ENCODE peak calls at places on chromosomes 13 and 19, in six cellular contexts. K is skeletal muscle cell; L is mammary epithelial cell; O is CD8-positive, alpha-beta T cell; V is stomach; Z is AG04450. A is an unnamed sample.

GRCh38 chr13:93147293-93147645 is 79.3 kb upstream of the GPC6 start:
- DNase-seq in O (no peak), K (no peak), Z (no peak), L (no peak), V (no peak), A (no peak)

GRCh38 chr13:35714588-35714987 is 238.1 kb upstream of the MAB21L1 start:
- DNase-seq in L (no peak), V (no peak), Z (no peak), K (no peak), O (no peak), A (no peak)

GRCh38 chr13:64130600-64130999 is 2715.0 kb upstream of the PCDH20 start:
- DNase-seq in O (no peak), L (no peak), K (peak), V (no peak), Z (no peak), A (no peak)

GRCh38 chr13:22278336-22278929 is 607.6 kb downstream of the FGF9 start:
- DNase-seq in V (peak), K (no peak), O (peak), Z (peak), L (peak), A (peak)

GRCh38 chr19:5592531-5592930 is 24.8 kb upstream of the TINCR start:
- DNase-seq in O (no peak), V (no peak), Z (no peak), L (no peak), K (no peak), A (no peak)

GRCh38 chr19:5250127-5250659 is 90.4 kb downstream of the PTPRS start:
- DNase-seq in K (no peak), Z (no peak), O (no peak), L (no peak), V (no peak), A (no peak)

GRCh38 chr13:34416833-34417425 is 525.1 kb upstream of the NBEA start:
- DNase-seq in Z (peak), L (no peak), K (peak), O (no peak), V (no peak), A (no peak)

GRCh38 chr19:16970821-16971220 is 55.8 kb downstream of the CPAMD8 start:
- DNase-seq in V (no peak), Z (no peak), O (no peak), L (no peak), K (no peak), A (no peak)

GRCh38 chr19:15815306-15815705 is at the start of gene OR10H1:
- DNase-seq in L (peak), O (no peak), Z (no peak), V (no peak), K (no peak), A (no peak)

GRCh38 chr13:93226623-93227279 is at the start of gene GPC6:
- DNase-seq in V (no peak), O (no peak), K (peak), Z (peak), L (peak), A (no peak)

GRCh38 chr13:66534561-66534960 is 695.6 kb downstream of the PCDH9 start:
- DNase-seq in Z (no peak), K (no peak), V (no peak), O (no peak), L (no peak), A (no peak)

GRCh38 chr13:77810430-77810829 is 108.2 kb downstream of the EDNRB start:
- DNase-seq in O (no peak), K (peak), V (no peak), Z (no peak), L (peak), A (peak)

GRCh38 chr13:37956536-37956935 is 87.0 kb upstream of the TRPC4 start:
- DNase-seq in K (no peak), L (peak), Z (no peak), V (no peak), O (no peak), A (no peak)

DNA sequence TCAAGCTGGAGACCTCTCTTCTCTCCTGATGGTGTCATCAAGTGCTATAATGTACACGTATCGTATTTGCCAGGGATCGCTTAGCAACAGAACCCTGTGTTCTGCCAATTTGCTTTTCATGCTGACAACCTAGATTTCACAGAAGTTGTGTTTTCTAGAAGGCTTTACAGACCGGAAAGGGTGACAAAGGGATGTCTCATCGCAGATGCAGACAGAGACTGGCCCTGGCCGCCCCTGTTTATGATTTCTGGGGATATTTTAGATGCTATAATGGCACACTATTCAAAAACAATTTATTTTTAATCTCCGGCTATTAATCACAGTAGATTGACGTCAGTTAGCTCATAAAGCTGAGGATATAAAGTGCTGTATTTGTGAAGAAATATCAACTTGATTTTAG is 291.4 kb downstream of the IRS2 start:
- DNase-seq in Z (no peak), K (peak), O (no peak), L (no peak), V (no peak), A (no peak)
- H3K4me3 ChIP-seq in Z (no peak), K (no peak), O (no peak), L (no peak), V (no peak), A (no peak)

DNA sequence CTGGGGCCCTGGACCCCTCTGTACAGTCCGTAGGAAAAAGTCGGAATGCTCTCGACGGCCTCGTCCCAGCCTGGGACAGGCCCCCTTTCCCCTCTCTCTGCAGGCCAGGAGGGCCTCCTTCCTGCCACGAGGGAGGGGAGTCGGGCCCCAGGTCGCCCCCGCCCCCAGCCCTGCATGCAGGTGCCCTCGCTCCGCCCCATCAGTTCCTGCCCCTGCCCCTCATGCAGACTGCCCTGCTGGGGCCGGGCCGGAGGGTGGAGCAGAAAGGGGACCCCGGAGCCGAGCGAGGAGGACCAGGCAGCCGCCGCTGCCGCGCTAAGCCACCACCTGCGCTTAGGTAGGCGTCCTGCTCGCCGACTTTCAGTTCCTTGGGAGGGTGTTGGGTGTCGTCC is 7.3 kb downstream of the LYL1 start:
- DNase-seq in O (peak), K (no peak), L (no peak), Z (no peak), V (no peak), A (no peak)
- H3K4me3 ChIP-seq in O (no peak), K (no peak), L (no peak), Z (no peak), V (peak), A (no peak)

DNA sequence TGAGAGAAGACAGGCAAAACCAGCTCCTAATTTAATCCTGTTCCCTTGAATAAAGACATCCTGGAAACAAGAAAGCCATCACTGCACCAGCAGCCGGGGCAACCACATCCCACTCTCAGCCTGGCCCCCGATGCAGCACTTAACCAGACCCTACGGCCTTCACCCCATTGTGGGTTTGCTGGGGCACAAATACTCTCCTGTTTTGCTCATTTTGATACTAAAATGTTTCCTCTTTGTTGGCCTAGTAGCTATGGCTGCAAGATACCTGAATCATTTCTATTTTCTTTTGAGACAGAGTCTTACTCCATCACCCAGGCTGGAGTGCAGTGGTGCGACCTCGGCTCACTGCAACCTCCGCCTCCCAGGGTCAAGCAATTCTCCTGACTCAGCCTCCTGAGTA is 28.4 kb downstream of the ANKRD27 start:
- DNase-seq in L (no peak), V (no peak), K (no peak), O (no peak), Z (no peak), A (no peak)
- H3K4me3 ChIP-seq in L (no peak), V (no peak), K (no peak), O (no peak), Z (no peak), A (no peak)

GRCh38 chr13:27810009-27810408 is 17.7 kb downstream of the GSX1 start:
- DNase-seq in V (no peak), L (no peak), Z (no peak), O (no peak), K (no peak), A (no peak)

GRCh38 chr13:27808866-27809546 is 16.7 kb downstream of the GSX1 start:
- DNase-seq in L (peak), V (no peak), K (no peak), Z (no peak), O (no peak), A (no peak)

GRCh38 chr13:27810461-27810860 is 18.2 kb downstream of the GSX1 start:
- DNase-seq in O (no peak), L (peak), Z (no peak), V (no peak), K (no peak), A (no peak)

DNA sequence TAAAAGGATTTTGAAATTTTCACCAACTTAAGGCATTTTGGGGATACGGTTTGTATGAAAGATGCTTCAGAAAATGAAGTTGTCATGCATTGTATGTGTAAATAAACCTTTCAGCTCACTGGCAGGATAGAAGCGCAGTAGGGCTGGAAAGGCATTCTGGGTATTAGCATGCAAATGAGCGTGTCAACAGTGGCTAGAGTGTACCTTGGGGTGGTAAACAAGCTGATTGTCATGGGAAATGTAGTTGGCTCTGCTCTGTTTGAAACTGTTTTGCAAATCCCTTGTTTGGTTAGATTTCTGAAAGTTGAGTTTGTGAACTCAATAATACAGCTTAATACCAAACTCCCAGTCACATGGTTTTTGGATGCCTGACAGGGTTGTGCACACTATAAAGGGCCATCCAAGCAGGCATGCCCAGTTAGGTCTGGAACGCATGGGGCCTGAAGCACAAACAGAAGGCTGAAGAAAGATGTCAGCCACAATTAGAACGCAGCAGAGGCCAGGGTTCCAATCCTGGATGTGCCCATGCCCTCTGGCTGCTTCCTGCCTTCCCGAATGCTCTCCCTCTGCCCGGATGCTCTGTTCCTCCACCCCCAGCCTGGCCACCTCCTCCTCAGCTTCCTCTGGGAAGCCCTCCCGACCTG is 14.6 kb downstream of the GSX1 start:
- DNase-seq in V (no peak), L (no peak), K (no peak), Z (no peak), O (no peak), A (no peak)
- H3K4me3 ChIP-seq in V (no peak), L (no peak), K (no peak), Z (no peak), O (no peak), A (no peak)

DNA sequence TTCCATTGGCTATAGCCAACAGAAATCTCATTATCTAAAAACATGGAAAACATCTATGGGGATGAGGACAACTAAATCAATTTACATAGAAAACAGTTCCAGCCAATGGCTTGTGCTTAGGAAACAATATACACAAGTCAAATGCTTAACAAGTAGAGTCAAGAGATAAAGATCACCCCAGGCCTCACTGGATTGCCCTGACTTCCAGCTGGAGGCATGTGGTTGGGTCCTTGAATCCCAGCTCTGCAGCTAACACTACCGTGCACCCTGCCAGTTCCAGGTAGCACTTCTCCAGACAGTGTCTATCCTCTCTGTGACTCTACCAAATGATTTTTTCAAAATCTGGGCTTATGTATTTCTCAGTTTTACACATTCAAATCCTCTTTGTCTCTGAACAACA is 80.2 kb downstream of the DOCK9 start:
- DNase-seq in K (no peak), O (no peak), L (no peak), V (no peak), Z (no peak), A (no peak)
- H3K4me3 ChIP-seq in K (no peak), O (no peak), L (no peak), V (no peak), Z (no peak), A (no peak)

DNA sequence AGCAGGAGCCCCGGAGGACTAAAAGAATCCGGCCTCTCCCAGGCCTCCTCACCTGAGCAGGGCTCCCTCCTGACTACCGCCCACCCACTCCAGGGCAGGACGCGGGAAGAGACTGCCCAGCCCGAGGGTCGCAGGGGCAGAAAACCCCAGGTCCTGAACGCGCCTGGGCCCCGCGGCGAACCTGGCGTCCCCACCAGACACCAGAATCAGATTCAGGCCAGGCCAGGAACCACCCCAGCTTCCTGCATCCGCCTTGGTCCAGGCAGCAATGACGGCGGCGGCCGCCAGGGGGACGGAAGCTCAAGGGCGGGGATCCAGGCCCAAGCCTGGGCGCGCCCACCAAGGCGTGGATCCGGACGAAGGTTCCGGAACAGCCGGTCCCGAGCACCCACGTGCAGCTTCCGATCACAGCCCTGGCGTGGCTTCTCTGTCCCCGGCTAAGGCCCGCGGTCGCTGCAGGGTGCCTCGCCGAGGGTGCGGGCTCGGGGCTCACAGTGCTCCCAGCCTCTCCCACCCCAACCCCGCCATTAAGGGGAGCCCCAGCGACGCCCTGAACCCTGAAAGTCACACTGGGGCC is 3.6 kb downstream of the LGALS7 start:
- DNase-seq in Z (peak), V (peak), K (no peak), L (no peak), O (peak), A (peak)
- H3K4me3 ChIP-seq in Z (no peak), V (peak), K (peak), L (no peak), O (peak), A (no peak)

GRCh38 chr19:18219911-18220631 is 6.2 kb downstream of the PDE4C start:
- DNase-seq in K (no peak), O (no peak), V (no peak), L (no peak), Z (no peak), A (no peak)

GRCh38 chr19:18218159-18218558 is 8.1 kb downstream of the PDE4C start:
- DNase-seq in O (no peak), K (no peak), L (no peak), V (no peak), Z (no peak), A (no peak)

GRCh38 chr19:18221815-18222725 is 4.2 kb downstream of the PDE4C start:
- DNase-seq in O (no peak), Z (no peak), V (no peak), L (no peak), K (no peak), A (no peak)

GRCh38 chr19:18218600-18218999 is 7.6 kb downstream of the PDE4C start:
- DNase-seq in O (no peak), V (no peak), K (no peak), L (no peak), Z (no peak), A (no peak)

GRCh38 chr19:18220632-18221275 is 5.5 kb downstream of the PDE4C start:
- DNase-seq in L (no peak), V (no peak), Z (no peak), O (no peak), K (no peak), A (no peak)
- H3K4me3 ChIP-seq in L (no peak), V (no peak), Z (no peak), O (no peak), K (no peak), A (no peak)

A was measured in Jurkat, Clone E6-1.